ENCODE peak calls at places on chromosome 1, in four cellular contexts. N is astrocyte of the cerebellum, D is ascending aorta, J is OCI-LY7. I is an unnamed sample.

GRCh38 chr1:84156210-84156621 is 12.1 kb downstream of the PRKACB start:
- DNase-seq in N (peak), D (no peak), J (no peak), I (peak)

GRCh38 chr1:1617925-1618324 is 2.6 kb downstream of the MIB2 start:
- DNase-seq in N (no peak), D (no peak), J (no peak), I (no peak)

GRCh38 chr1:93703649-93704048 is 22.0 kb upstream of the BCAR3 start:
- DNase-seq in N (no peak), D (peak), J (no peak), I (no peak)

GRCh38 chr1:155050560-155051341 is at the start of gene ADAM15:
- DNase-seq in N (no peak), D (peak), J (peak), I (peak)

GRCh38 chr1:55951291-55951690 is 628.1 kb downstream of the PLPP3 start:
- DNase-seq in N (no peak), D (no peak), J (no peak), I (no peak)

GRCh38 chr1:174676856-174677255 is 229.1 kb downstream of the GPR52 start:
- DNase-seq in N (no peak), D (no peak), J (no peak), I (no peak)

GRCh38 chr1:27388337-27389005 is 4.0 kb upstream of the GPR3 start:
- DNase-seq in N (no peak), D (peak), J (peak), I (peak)

GRCh38 chr1:38053416-38054091 is 7.0 kb upstream of the POU3F1 start:
- DNase-seq in N (no peak), D (no peak), J (no peak), I (no peak)

GRCh38 chr1:91759076-91759475 is 126.9 kb downstream of the TGFBR3 start:
- DNase-seq in N (no peak), D (no peak), J (no peak), I (no peak)

GRCh38 chr1:89609781-89610456 is 23.0 kb upstream of the LRRC8C start:
- DNase-seq in N (no peak), D (no peak), J (no peak), I (no peak)

GRCh38 chr1:181655756-181656155 is 172.4 kb downstream of the CACNA1E start:
- DNase-seq in N (peak), D (no peak), J (no peak), I (no peak)

GRCh38 chr1:208185801-208186201 is 58.4 kb downstream of the PLXNA2 start:
- DNase-seq in N (no peak), D (no peak), J (no peak), I (no peak)

GRCh38 chr1:28822779-28823178 is 10.8 kb downstream of the OPRD1 start:
- DNase-seq in N (no peak), D (no peak), J (no peak), I (no peak)

GRCh38 chr1:70143052-70143659 is 62.2 kb downstream of the LRRC40 start:
- DNase-seq in N (peak), D (no peak), J (no peak), I (no peak)

GRCh38 chr1:22177354-22178003 is 34.6 kb upstream of the WNT4 start:
- DNase-seq in N (no peak), D (no peak), J (no peak), I (no peak)

GRCh38 chr1:91754348-91754747 is 131.6 kb downstream of the TGFBR3 start:
- DNase-seq in N (no peak), D (no peak), J (no peak), I (peak)

GRCh38 chr1:89659322-89660061 is 26.6 kb downstream of the LRRC8C start:
- DNase-seq in N (no peak), D (no peak), J (no peak), I (no peak)

GRCh38 chr1:69157046-69157756 is 410.5 kb upstream of the LRRC7 start:
- DNase-seq in N (no peak), D (no peak), J (no peak), I (no peak)

GRCh38 chr1:41363632-41364320 is 2.5 kb downstream of the FOXO6 start:
- DNase-seq in N (no peak), D (no peak), J (no peak), I (no peak)

GRCh38 chr1:203478986-203479385 is 3.4 kb downstream of the PRELP start:
- DNase-seq in N (no peak), D (no peak), J (no peak), I (no peak)

GRCh38 chr1:36142121-36142520 is 7.2 kb downstream of the TRAPPC3 start:
- DNase-seq in N (no peak), D (no peak), J (no peak), I (no peak)

GRCh38 chr1:231666957-231667601 is 40.5 kb downstream of the DISC1 start:
- DNase-seq in N (no peak), D (no peak), J (no peak), I (peak)

GRCh38 chr1:67214420-67215174 is 48.3 kb downstream of the IL23R start:
- DNase-seq in N (peak), D (no peak), J (peak), I (peak)

GRCh38 chr1:197955486-197956394 is 38.6 kb downstream of the LHX9 start:
- DNase-seq in N (peak), D (no peak), J (no peak), I (no peak)

GRCh38 chr1:243520831-243521230 is 265.0 kb downstream of the SDCCAG8 start:
- DNase-seq in N (no peak), D (no peak), J (no peak), I (peak)

GRCh38 chr1:46342084-46342656 is 1.6 kb downstream of the NSUN4 start:
- DNase-seq in N (peak), D (no peak), J (peak), I (peak)

GRCh38 chr1:7531562-7532340 is 239.3 kb upstream of the VAMP3 start:
- DNase-seq in N (no peak), D (no peak), J (no peak), I (no peak)

GRCh38 chr1:55775007-55775406 is 559.8 kb upstream of the USP24 start:
- DNase-seq in N (no peak), D (no peak), J (no peak), I (no peak)

GRCh38 chr1:159817276-159818041 is 9.2 kb upstream of the SLAMF8 start:
- DNase-seq in N (no peak), D (no peak), J (no peak), I (no peak)

GRCh38 chr1:41799723-41800122 is 119.0 kb downstream of the HIVEP3 start:
- DNase-seq in N (no peak), D (no peak), J (no peak), I (peak)

GRCh38 chr1:168273575-168273974 is 7.1 kb upstream of the TBX19 start:
- DNase-seq in N (peak), D (no peak), J (no peak), I (no peak)

GRCh38 chr1:162168261-162168660 is 98.8 kb downstream of the NOS1AP start:
- DNase-seq in N (no peak), D (no peak), J (no peak), I (no peak)

GRCh38 chr1:35461966-35462651 is 95.1 kb downstream of the KIAA0319L start:
- DNase-seq in N (no peak), D (no peak), J (no peak), I (no peak)

GRCh38 chr1:172897738-172898137 is 153.0 kb downstream of the TNFSF18 start:
- DNase-seq in N (no peak), D (no peak), J (no peak), I (no peak)

GRCh38 chr1:232873931-232874330 is 68.7 kb downstream of the MAP10 start:
- DNase-seq in N (peak), D (no peak), J (no peak), I (no peak)

DNA sequence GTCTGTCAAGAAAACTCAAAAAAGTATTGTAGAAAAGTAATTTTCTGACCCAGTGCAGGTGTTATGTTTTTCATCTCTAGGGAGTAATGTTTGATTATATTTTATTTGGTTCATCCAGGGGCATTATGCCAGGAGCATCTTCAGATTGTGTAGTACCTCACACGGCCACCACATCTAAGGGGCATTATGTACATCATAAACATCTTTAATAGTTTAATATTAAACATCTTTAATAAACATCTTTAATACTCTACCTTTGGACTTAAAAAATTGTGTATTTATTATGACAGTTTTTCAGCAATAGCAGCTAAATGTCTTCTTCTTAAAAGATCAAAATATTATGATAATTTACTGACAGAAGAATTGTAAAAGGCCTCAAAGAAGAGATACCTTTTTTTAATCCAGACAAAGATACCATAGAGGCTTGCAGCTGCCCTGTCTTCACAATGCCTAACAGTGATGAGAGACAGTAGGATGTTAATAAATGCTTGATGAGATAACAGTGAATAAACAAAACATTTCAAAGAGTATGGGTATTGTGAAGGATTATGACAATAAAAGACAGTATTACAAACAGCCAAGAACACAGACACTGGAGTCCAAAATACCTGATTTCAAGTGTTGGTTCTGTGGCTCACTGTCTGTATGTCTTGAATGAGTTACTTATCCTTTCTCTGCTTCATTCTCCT is 240.9 kb upstream of the ADGRL2 start:
- DNase-seq in N (no peak), D (no peak), J (no peak), I (no peak)
- TF ChIP-seq CTCF in N (peak), D (no peak), J (peak), I (peak)

DNA sequence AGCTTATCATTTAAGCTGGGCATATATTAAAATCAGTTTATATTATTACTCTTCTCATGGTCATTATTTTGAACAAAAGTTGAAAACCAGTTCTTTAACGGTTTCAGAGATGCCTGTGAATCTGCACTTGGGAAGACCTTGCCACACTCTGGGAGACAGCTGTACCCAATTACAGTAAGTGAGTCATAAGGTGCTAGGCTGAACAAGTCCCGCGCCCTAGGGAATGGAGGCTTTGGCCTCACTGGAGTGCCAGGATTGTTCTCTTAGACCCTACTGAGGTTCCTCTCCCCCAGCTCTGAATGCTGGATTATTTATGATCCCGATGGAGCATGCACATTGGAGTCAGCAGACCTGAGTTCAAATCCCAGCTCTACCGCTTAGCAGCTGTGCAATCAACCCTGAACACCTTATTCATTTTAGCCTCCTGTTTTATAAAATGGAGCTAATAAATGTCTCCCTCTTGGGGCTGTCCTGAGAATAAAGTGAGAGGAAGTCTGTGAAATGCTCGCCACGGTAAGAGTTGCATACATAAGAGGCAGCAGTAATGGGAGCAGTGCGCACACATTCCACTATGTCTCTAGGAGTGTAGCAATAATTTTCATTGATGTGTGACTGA is 266.2 kb downstream of the FOXD2 start:
- DNase-seq in N (no peak), D (no peak), J (no peak), I (no peak)
- TF ChIP-seq CTCF in N (peak), D (peak), J (peak), I (peak)

GRCh38 chr1:62070384-62071011 is 124.2 kb upstream of the L1TD1 start:
- DNase-seq in N (no peak), D (no peak), J (no peak), I (peak)
- TF ChIP-seq CTCF in N (peak), D (no peak), J (peak), I (peak)

DNA sequence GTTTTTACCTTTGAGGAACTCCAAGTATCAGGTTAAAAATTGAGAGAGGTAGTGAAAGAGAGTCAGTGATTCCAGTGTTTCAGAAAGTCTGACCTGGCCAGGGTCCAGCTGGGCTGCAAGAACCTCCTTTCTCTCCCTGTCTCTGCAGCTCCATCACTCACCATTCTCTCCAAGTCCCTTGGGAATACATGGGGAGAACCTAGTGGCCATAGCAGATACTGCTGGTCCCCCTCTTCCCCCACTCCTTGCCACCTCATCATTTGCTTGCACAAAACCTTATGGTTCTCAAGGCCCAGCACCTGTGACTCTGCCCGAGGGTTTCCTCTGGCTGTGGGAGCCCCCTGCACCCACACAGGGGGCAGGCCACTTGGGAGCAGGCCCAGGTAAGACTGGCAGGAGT is 279.5 kb downstream of the KIF26B start:
- DNase-seq in N (no peak), D (no peak), J (no peak), I (no peak)
- TF ChIP-seq CTCF in N (no peak), D (no peak), J (no peak), I (no peak)

GRCh38 chr1:226408285-226409184 is 642 bp upstream of the PARP1 start:
- DNase-seq in N (no peak), D (no peak), J (no peak), I (no peak)
- TF ChIP-seq CTCF in N (no peak), D (no peak), J (no peak), I (no peak)

GRCh38 chr1:180295999-180296398 is 65.9 kb downstream of the LHX4 start:
- DNase-seq in N (no peak), D (no peak), J (no peak), I (no peak)
- TF ChIP-seq CTCF in N (no peak), D (no peak), J (no peak), I (no peak)

DNA sequence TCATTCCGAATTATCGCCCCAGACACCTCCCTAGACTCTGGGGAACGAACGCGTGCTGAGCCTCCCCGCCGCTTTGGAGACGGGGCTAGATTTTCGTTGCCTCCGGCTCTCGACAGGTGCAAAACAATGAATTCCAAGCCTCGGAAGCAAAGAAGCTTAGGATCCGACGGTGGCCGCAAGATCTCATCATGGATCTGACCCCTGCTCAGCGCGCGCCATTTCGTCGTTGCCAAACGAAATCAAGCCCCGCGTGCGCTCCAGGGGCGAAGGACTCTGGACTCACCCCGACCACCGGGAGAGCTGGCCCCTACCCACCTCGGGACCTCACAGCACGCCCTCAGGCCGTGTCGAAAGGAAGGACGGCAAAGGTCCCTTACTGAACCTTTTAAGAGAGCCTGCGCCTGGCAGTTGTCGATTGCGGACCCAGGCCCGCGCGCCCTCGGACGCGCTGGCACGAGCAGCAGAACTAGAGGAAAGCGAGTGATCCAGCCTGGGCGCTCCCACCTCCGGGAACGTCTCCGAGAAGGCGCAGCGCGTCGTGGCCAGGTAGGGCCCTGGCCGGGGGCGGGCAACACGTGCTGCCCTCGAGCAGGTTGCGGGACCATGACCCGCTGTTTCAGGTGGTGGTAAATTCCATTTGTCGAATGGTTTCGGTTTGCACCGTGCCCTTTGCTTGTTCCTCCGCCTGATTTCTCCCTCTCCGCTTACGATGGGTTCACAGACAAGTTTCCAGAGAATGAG is 1.6 kb upstream of the RUNX3 start:
- DNase-seq in N (no peak), D (no peak), J (peak), I (no peak)
- TF ChIP-seq CTCF in N (peak), D (no peak), J (no peak), I (no peak)

DNA sequence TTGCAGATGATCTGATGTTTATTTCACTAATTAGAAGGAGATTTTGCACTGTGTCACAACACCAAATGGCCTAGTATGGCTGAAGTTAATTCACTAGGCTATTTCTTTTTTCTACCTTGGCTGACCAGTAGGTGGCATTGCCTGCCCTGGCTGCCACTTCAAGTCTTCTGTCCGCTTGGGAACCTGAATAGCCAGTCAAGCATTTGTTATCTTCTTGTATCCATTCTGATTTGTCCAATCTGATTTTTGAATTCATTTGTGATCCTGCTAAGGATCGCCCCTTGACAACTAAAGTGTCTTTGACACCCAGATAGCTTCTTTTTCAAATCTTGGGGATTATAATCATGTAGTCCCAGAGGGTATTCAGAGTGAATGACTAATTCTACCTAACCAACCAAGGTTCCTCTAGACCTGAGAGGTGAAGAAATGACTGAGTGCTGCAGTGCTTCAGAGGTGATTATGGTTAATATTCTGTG is 99.4 kb downstream of the GIPC2 start:
- DNase-seq in N (peak), D (no peak), J (peak), I (peak)
- TF ChIP-seq CTCF in N (peak), D (peak), J (peak), I (peak)

DNA sequence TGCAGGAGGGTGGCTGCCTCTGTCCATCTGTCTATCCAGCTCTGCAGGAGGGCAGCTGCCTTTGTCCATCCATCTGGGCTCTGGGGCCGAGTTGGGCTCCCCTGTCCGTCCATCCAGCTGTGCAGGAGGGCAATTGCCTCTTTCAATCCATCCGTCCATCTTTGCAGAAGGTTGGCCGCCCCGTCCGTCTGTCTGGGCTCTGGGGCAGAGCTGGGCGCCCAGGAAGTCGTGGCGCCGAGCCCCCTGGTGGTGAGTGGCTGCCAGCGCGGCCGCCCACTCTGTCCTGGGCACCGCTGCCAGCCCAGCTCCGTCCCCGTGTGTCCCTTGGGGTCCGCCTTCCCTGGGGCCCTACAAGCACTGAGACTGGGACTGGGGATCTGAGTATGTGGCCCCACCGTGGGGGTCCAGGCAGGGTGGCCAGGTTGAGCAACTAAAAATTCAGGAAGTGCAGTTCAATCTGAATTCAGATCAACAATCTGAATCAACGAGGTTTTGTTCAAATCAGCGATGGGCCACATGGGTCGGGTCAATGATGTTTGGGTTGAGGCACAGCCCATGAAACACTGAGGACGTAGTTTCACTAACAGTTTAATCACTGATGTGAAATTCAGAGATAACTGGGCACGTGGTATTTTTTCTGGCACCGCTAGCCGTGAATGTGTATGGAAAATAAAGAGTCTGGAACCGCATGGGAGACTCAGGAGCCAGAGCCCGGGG is 99.1 kb upstream of the ACTRT2 start:
- DNase-seq in N (no peak), D (no peak), J (peak), I (no peak)
- TF ChIP-seq CTCF in N (no peak), D (peak), J (peak), I (peak)

I was measured in cardiac muscle cell.